ENCODE peak calls at places on chromosomes 4 and X, in five cellular contexts. D is coronary artery, K is cardiac fibroblast, X is AG04450, E is left ventricle myocardium inferior. J is an unnamed sample.

GRCh38 chrX:40729923-40730584 is 5.3 kb downstream of the MED14 start:
- DNase-seq in D (no peak), K (no peak), X (no peak), E (no peak), J (no peak)

GRCh38 chr4:80104927-80105326 is 31.9 kb upstream of the ANTXR2 start:
- DNase-seq in D (no peak), K (no peak), X (no peak), E (no peak), J (no peak)

GRCh38 chrX:13110427-13111324 is 66.3 kb upstream of the FAM9C start:
- DNase-seq in D (no peak), K (peak; percentile 93), X (no peak), E (peak; percentile 45), J (peak; percentile 82)

GRCh38 chr4:152968806-152969394 is 32.8 kb downstream of the FHDC1 start:
- DNase-seq in D (no peak), K (no peak), X (no peak), E (no peak), J (no peak)

GRCh38 chrX:73851014-73852009 is 288.3 kb downstream of the CHIC1 start:
- DNase-seq in D (peak; percentile 96), K (no peak), X (no peak), E (no peak), J (no peak)

GRCh38 chrX:70046978-70047377 is 2.8 kb downstream of the AWAT2 start:
- DNase-seq in D (no peak), K (peak; percentile 71), X (no peak), E (no peak), J (no peak)

GRCh38 chrX:17787557-17787956 is 50.3 kb downstream of the SCML1 start:
- DNase-seq in D (no peak), K (no peak), X (no peak), E (no peak), J (no peak)

GRCh38 chr4:69531251-69531650 is 35.5 kb upstream of the UGT2B4 start:
- DNase-seq in D (no peak), K (no peak), X (no peak), E (no peak), J (no peak)

GRCh38 chr4:98284640-98285046 is 23.5 kb downstream of the RAP1GDS1 start:
- DNase-seq in D (no peak), K (no peak), X (no peak), E (no peak), J (no peak)

GRCh38 chr4:112142152-112142551 is 3.1 kb upstream of the FAM241A start:
- DNase-seq in D (no peak), K (peak; percentile 45), X (no peak), E (no peak), J (no peak)

GRCh38 chrX:19334945-19335626 is 8.6 kb upstream of the PDHA1 start:
- DNase-seq in D (no peak), K (no peak), X (no peak), E (no peak), J (no peak)

GRCh38 chrX:20026278-20026677 is 35.4 kb upstream of the BCLAF3 start:
- DNase-seq in D (no peak), K (peak; percentile 15), X (peak; percentile 1), E (no peak), J (peak; percentile 4)

GRCh38 chr4:7322166-7322991 is 112.4 kb downstream of the PSAPL1 start:
- DNase-seq in D (no peak), K (peak; percentile 66), X (no peak), E (peak; percentile 3), J (no peak)

GRCh38 chrX:10986616-10987015 is 124.5 kb upstream of the HCCS start:
- DNase-seq in D (no peak), K (peak; percentile 26), X (no peak), E (no peak), J (no peak)

GRCh38 chr4:2406920-2407319 is 11.5 kb downstream of the ZFYVE28 start:
- DNase-seq in D (no peak), K (no peak), X (no peak), E (no peak), J (no peak)

GRCh38 chr4:187944179-187944578 is 51.4 kb upstream of the ZFP42 start:
- DNase-seq in D (no peak), K (no peak), X (no peak), E (no peak), J (no peak)

GRCh38 chrX:111830561-111830960 is 45.4 kb upstream of the TRPC5OS start:
- DNase-seq in D (no peak), K (no peak), X (no peak), E (no peak), J (no peak)

GRCh38 chr4:149161247-149161646 is 654.4 kb downstream of the IQCM start:
- DNase-seq in D (no peak), K (peak; percentile 70), X (no peak), E (no peak), J (peak; percentile 65)

GRCh38 chr4:77501851-77502250 is 103.8 kb upstream of the CXCL13 start:
- DNase-seq in D (no peak), K (no peak), X (no peak), E (no peak), J (no peak)

GRCh38 chrX:67545772-67546495 is 2.1 kb downstream of the AR start:
- DNase-seq in D (peak; percentile 73), K (peak; percentile 17), X (no peak), E (peak; percentile 30), J (no peak)

GRCh38 chr4:120869511-120870278 is 52.8 kb downstream of the PRDM5 start:
- DNase-seq in D (no peak), K (peak; percentile 32), X (no peak), E (no peak), J (no peak)

GRCh38 chr4:42488114-42488513 is 90.8 kb downstream of the SHISA3 start:
- DNase-seq in D (no peak), K (no peak), X (no peak), E (no peak), J (no peak)

GRCh38 chrX:32530802-32531403 is 680.4 kb downstream of the DMD start:
- DNase-seq in D (no peak), K (peak; percentile 54), X (peak; percentile 1), E (no peak), J (no peak)

GRCh38 chr4:75633846-75634245 is 3.5 kb upstream of the CDKL2 start:
- DNase-seq in D (no peak), K (peak; percentile 35), X (no peak), E (no peak), J (no peak)

GRCh38 chr4:75889537-75890199 is 12.6 kb downstream of the PPEF2 start:
- DNase-seq in D (no peak), K (no peak), X (no peak), E (no peak), J (no peak)

GRCh38 chrX:21735038-21735752 is 22.7 kb downstream of the SMPX start:
- DNase-seq in D (no peak), K (no peak), X (no peak), E (no peak), J (peak; percentile 42)

GRCh38 chr4:101211146-101211553 is 136.2 kb downstream of the PPP3CA start:
- DNase-seq in D (no peak), K (peak; percentile 18), X (no peak), E (no peak), J (no peak)

GRCh38 chr4:169659736-169660670 is 39.6 kb downstream of the CLCN3 start:
- DNase-seq in D (peak; percentile 79), K (peak; percentile 99), X (peak; percentile 90), E (no peak), J (peak; percentile 92)

GRCh38 chrX:40082447-40083119 is 15.2 kb downstream of the BCOR start:
- DNase-seq in D (no peak), K (no peak), X (no peak), E (peak; percentile 24), J (no peak)

GRCh38 chrX:107776649-107777535 is 641 bp upstream of the NCBP2L start:
- DNase-seq in D (peak; percentile 87), K (peak; percentile 94), X (peak; percentile 62), E (peak; percentile 67), J (peak; percentile 57)

GRCh38 chrX:153537526-153538295 is 20.3 kb downstream of the ATP2B3 start:
- DNase-seq in D (no peak), K (no peak), X (no peak), E (no peak), J (no peak)

GRCh38 chr4:132230025-132230424 is 919.1 kb upstream of the PCDH10 start:
- DNase-seq in D (no peak), K (no peak), X (no peak), E (no peak), J (no peak)

GRCh38 chr4:132228676-132229075 is 920.4 kb upstream of the PCDH10 start:
- DNase-seq in D (no peak), K (no peak), X (no peak), E (no peak), J (no peak)

GRCh38 chr4:132227349-132228165 is 921.5 kb upstream of the PCDH10 start:
- DNase-seq in D (no peak), K (peak; percentile 58), X (no peak), E (no peak), J (no peak)
- TF ChIP-seq CTCF in D (no peak), K (peak; percentile 57), X (peak; percentile 50), E (peak; percentile 31), J (peak; percentile 44)

GRCh38 chrX:126141014-126141413 is 25.1 kb downstream of the DCAF12L2 start:
- DNase-seq in D (no peak), K (no peak), X (no peak), E (no peak), J (no peak)

DNA sequence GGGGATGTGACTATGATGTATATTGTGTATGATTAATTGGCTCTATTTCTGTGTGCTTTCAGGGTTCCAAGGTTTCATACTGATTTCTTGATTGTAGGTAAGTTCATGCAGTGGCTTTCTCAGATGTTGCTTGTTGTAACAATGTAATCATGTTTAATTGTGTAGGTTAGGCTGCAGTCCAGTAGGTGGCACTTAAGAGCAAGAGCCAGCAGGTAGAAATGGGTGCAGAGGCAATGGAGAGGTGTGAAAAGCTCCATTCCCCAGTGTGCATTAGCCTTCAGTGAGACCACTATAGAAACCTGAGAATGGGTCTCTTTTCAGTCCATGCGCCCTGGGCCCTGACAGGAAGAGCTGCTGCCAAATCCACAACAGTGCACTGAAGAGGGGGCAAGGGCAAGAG is 28.2 kb downstream of the DCAF12L2 start:
- DNase-seq in D (no peak), K (no peak), X (no peak), E (no peak), J (no peak)
- TF ChIP-seq CTCF in D (no peak), K (no peak), X (no peak), E (no peak), J (no peak)

DNA sequence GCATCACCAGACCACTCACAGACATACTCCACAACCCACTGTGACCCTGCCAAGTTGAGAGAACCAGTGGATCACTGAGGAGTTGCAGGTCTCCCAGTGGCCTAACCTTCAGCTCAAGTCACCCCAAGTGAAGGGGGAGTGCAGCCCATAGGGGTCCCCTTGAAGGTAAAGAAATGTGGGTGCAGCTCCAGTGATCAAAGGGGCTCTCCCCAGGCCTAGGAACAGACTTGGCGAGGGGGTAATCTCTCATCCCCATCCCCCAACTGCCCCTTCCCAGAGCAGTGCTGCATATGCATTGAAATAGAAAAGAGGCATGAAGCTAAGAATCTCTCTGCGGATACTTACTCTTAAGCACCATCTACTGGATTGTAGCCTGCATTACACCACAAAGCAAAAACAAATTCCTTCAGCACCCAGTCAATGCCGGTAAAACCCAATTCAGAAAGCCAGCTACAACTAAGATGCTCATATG is 27.0 kb downstream of the MAGEE1 start:
- DNase-seq in D (no peak), K (peak; percentile 27), X (no peak), E (no peak), J (no peak)
- TF ChIP-seq CTCF in D (no peak), K (peak; percentile 48), X (peak; percentile 56), E (peak; percentile 57), J (peak; percentile 38)

DNA sequence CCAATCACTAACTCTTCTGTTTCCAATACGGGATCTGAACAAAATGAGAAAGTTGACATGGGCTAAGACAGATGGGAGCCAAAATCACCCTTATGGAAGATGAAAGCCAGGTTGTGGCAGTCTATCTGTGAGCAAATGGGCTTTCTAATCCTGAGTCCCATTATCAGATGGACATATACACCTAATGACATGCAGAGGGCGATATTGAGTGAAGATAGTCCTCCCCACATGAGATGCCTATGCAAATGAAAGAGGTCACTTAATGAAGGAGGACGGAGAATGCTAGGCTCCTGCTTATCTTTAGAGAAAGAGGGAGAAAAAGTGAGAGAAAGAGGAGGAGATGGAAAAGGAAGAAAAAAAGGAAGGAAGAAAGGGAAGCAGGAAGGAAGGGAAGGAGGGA is 547.5 kb downstream of the NLGN4X start:
- DNase-seq in D (no peak), K (no peak), X (no peak), E (no peak), J (no peak)
- TF ChIP-seq CTCF in D (no peak), K (no peak), X (no peak), E (no peak), J (peak; percentile 37)

J was measured in AG04449.